ENCODE peak calls at places on chromosomes 13 and 19, in four cellular contexts. K, T, B and I are unnamed samples.

GRCh38 chr19:36008336-36008978 is at the start of gene SYNE4:
- DNase-seq in B (peak), T (no peak), K (peak), I (peak)

GRCh38 chr19:15437355-15438123 is 12.2 kb downstream of the WIZ start:
- DNase-seq in K (no peak), B (no peak), T (peak), I (no peak)

GRCh38 chr13:98766716-98767115 is 14.2 kb upstream of the SLC15A1 start:
- DNase-seq in B (no peak), T (no peak), K (no peak), I (no peak)

GRCh38 chr19:14561832-14562351 is 10.0 kb downstream of the NDUFB7 start:
- DNase-seq in K (no peak), T (no peak), B (peak), I (no peak)

GRCh38 chr13:97275265-97275664 is 53.1 kb downstream of the MBNL2 start:
- DNase-seq in B (no peak), T (peak), K (no peak), I (no peak)

GRCh38 chr13:75458696-75459422 is 23.1 kb downstream of the TBC1D4 start:
- DNase-seq in T (peak), K (peak), B (peak), I (no peak)

GRCh38 chr19:12841094-12841493 is 2.8 kb downstream of the MAST1 start:
- DNase-seq in K (peak), B (peak), T (peak), I (peak)

GRCh38 chr19:2308114-2308556 is at the start of gene LINGO3:
- DNase-seq in K (peak), T (no peak), B (no peak), I (no peak)

GRCh38 chr13:38785490-38785889 is 98.6 kb downstream of the FREM2 start:
- DNase-seq in K (no peak), T (no peak), B (no peak), I (no peak)

GRCh38 chr13:106403280-106403679 is 132.2 kb downstream of the EFNB2 start:
- DNase-seq in K (no peak), B (no peak), T (no peak), I (no peak)

GRCh38 chr13:38763446-38764381 is 76.8 kb downstream of the FREM2 start:
- DNase-seq in T (peak), K (peak), B (peak), I (no peak)

GRCh38 chr13:50485979-50486935 is 357.2 kb downstream of the DLEU7 start:
- DNase-seq in B (no peak), T (no peak), K (no peak), I (no peak)

GRCh38 chr13:40145139-40145538 is 489.7 kb downstream of the COG6 start:
- DNase-seq in K (no peak), B (no peak), T (no peak), I (no peak)

GRCh38 chr13:65497265-65497664 is 1732.9 kb downstream of the PCDH9 start:
- DNase-seq in B (no peak), K (no peak), T (no peak), I (no peak)

GRCh38 chr13:77377016-77377415 is 50.1 kb upstream of the MYCBP2 start:
- DNase-seq in B (no peak), K (no peak), T (no peak), I (no peak)

GRCh38 chr19:54021932-54022331 is 30.5 kb downstream of the CACNG6 start:
- DNase-seq in K (no peak), B (no peak), T (no peak), I (no peak)

GRCh38 chr13:98182589-98182988 is 5.5 kb upstream of the RNF113B start:
- DNase-seq in K (no peak), T (no peak), B (no peak), I (no peak)

GRCh38 chr13:39776439-39776838 is 121.0 kb downstream of the COG6 start:
- DNase-seq in K (no peak), T (no peak), B (no peak), I (no peak)

GRCh38 chr19:1045247-1045603 is 5.3 kb downstream of the ABCA7 start:
- DNase-seq in T (peak), B (peak), K (peak), I (no peak)

GRCh38 chr19:17779281-17779930 is 15.5 kb upstream of the B3GNT3 start:
- DNase-seq in B (peak), K (peak), T (no peak), I (no peak)

GRCh38 chr13:71021810-71022422 is 845.1 kb downstream of the DACH1 start:
- DNase-seq in T (no peak), K (no peak), B (no peak), I (no peak)

DNA sequence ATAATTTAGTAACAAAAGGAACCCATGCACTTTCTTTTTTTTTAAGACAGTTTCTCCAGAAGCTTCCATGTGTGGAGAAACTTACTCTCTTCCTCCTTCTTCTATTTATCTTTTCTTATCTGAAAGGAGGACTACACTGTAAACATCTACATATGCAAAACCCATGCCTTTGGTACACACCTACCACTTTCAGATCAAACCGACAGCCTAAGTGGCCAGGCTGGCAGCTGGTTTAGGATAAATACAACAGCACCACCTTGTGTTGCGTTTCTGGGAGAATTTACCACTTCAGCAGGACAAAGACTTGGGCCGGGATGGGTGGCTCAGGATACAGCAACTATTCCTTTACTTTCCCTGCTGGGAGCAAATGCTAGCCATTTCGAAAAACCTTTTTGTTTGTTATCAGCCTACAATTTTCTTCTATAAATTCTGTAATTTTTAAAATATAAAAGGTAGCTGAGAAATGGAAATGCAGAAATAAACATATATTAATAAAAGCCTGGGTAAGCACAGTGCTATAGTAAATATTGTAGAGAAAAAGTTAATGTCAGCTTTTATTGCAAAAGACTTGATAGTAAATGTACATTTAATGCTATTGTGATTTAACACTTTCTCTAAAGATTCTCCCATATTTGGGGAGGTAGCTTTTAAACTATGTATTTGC is 94.0 kb upstream of the RFC3 start:
- DNase-seq in T (peak), K (peak), B (peak), I (peak)
- TF ChIP-seq CTCF in T (peak), K (peak), B (peak), I (peak)

GRCh38 chr13:41649659-41650058 is 192.3 kb downstream of the RGCC start:
- DNase-seq in B (peak), T (no peak), K (peak), I (no peak)
- TF ChIP-seq CTCF in B (peak), T (no peak), K (peak), I (no peak)

GRCh38 chr13:108609353-108609752 is 20.1 kb upstream of the MYO16 start:
- DNase-seq in K (peak), B (peak), T (no peak), I (no peak)
- TF ChIP-seq CTCF in K (peak), B (peak), T (no peak), I (peak)

GRCh38 chr19:39935262-39935661 is 828 bp upstream of the FCGBP start:
- DNase-seq in K (no peak), T (no peak), B (no peak), I (no peak)
- TF ChIP-seq CTCF in K (no peak), T (no peak), B (no peak), I (no peak)

GRCh38 chr19:21590868-21591267 is 85.5 kb downstream of the ZNF429 start:
- DNase-seq in T (no peak), B (no peak), K (no peak), I (no peak)

GRCh38 chr19:21593008-21593427 is 87.6 kb downstream of the ZNF429 start:
- DNase-seq in T (no peak), B (no peak), K (no peak), I (no peak)

GRCh38 chr19:21595185-21595584 is 89.8 kb downstream of the ZNF429 start:
- DNase-seq in K (no peak), B (no peak), T (no peak), I (no peak)

GRCh38 chr19:21588202-21588601 is 82.8 kb downstream of the ZNF429 start:
- DNase-seq in K (no peak), B (no peak), T (no peak), I (no peak)

GRCh38 chr19:21593934-21594844 is 88.8 kb downstream of the ZNF429 start:
- DNase-seq in K (no peak), B (no peak), T (peak), I (no peak)
- TF ChIP-seq CTCF in K (no peak), B (no peak), T (no peak), I (no peak)